ENCODE peak calls at places on chromosomes 4 and X, in five cellular contexts. J, T, L, R and B are unnamed samples.
A peak's percentile ranks its signal among the peaks of the same experiment; 100 is the strongest.

GRCh38 chr4:127880764-127881564 is at the start of gene PLK4:
- DNase-seq in J (peak; percentile 99), T (peak; percentile 93), L (peak; percentile 99), R (peak; percentile 98), B (peak; percentile 96)

GRCh38 chr4:46179356-46179755 is 55.5 kb upstream of the GABRG1 start:
- DNase-seq in J (no peak), T (no peak), L (no peak), R (no peak), B (no peak)

GRCh38 chr4:86730310-86730709 is 118.9 kb downstream of the SLC10A6 start:
- DNase-seq in J (no peak), T (no peak), L (no peak), R (peak; percentile 24), B (no peak)

GRCh38 chrX:153640736-153641574 is 6.0 kb upstream of the DUSP9 start:
- DNase-seq in J (no peak), T (no peak), L (peak; percentile 11), R (peak; percentile 36), B (no peak)

GRCh38 chrX:68682790-68683189 is 35.3 kb downstream of the STARD8 start:
- DNase-seq in J (no peak), T (no peak), L (no peak), R (no peak), B (no peak)

GRCh38 chr4:17780461-17781071 is 855 bp downstream of the FAM184B start:
- DNase-seq in J (peak; percentile 67), T (no peak), L (no peak), R (peak; percentile 2), B (peak; percentile 60)

GRCh38 chr4:146957252-146957651 is 11.6 kb upstream of the TTC29 start:
- DNase-seq in J (peak; percentile 90), T (peak; percentile 69), L (no peak), R (no peak), B (no peak)

GRCh38 chrX:103373581-103373980 is 2.8 kb upstream of the BEX3 start:
- DNase-seq in J (peak; percentile 46), T (no peak), L (no peak), R (no peak), B (no peak)

GRCh38 chrX:153881281-153881680 is 4.7 kb downstream of the L1CAM start:
- DNase-seq in J (no peak), T (no peak), L (no peak), R (no peak), B (no peak)

GRCh38 chr4:22091906-22092305 is 143.3 kb upstream of the KCNIP4 start:
- DNase-seq in J (no peak), T (no peak), L (peak; percentile 45), R (no peak), B (no peak)

GRCh38 chr4:162139412-162139811 is 24.4 kb downstream of the FSTL5 start:
- DNase-seq in J (no peak), T (no peak), L (no peak), R (no peak), B (no peak)

GRCh38 chrX:48695524-48695875 is 1.0 kb upstream of the SUV39H1 start:
- DNase-seq in J (peak; percentile 45), T (peak; percentile 23), L (peak; percentile 53), R (no peak), B (no peak)

GRCh38 chr4:94641702-94642560 is 115.8 kb upstream of the BMPR1B start:
- DNase-seq in J (peak; percentile 76), T (peak; percentile 52), L (no peak), R (no peak), B (no peak)

GRCh38 chr4:26069218-26069617 is 155.2 kb downstream of the SMIM20 start:
- DNase-seq in J (peak; percentile 50), T (no peak), L (peak; percentile 18), R (peak; percentile 78), B (no peak)

GRCh38 chrX:118571829-118572228 is 76.2 kb downstream of the DOCK11 start:
- DNase-seq in J (peak; percentile 5), T (peak; percentile 34), L (no peak), R (no peak), B (no peak)

GRCh38 chrX:48786825-48787538 is 592 bp downstream of the GATA1 start:
- DNase-seq in J (no peak), T (no peak), L (no peak), R (no peak), B (no peak)

GRCh38 chr4:60619531-60620305 is 580.4 kb upstream of the ADGRL3 start:
- DNase-seq in J (no peak), T (no peak), L (no peak), R (no peak), B (no peak)

GRCh38 chrX:36683507-36683906 is 324.7 kb upstream of the FAM47C start:
- DNase-seq in J (no peak), T (no peak), L (no peak), R (no peak), B (no peak)

GRCh38 chr4:142040043-142040442 is 403.7 kb downstream of the IL15 start:
- DNase-seq in J (no peak), T (no peak), L (peak; percentile 16), R (peak; percentile 18), B (no peak)

GRCh38 chr4:4472344-4472958 is 69.4 kb downstream of the STX18 start:
- DNase-seq in J (peak; percentile 46), T (no peak), L (no peak), R (no peak), B (no peak)

GRCh38 chr4:4474496-4474895 is 67.4 kb downstream of the STX18 start:
- DNase-seq in J (no peak), T (no peak), L (no peak), R (no peak), B (no peak)

GRCh38 chr4:4470208-4470607 is 71.6 kb downstream of the STX18 start:
- DNase-seq in J (peak; percentile 62), T (no peak), L (no peak), R (no peak), B (no peak)

GRCh38 chr4:4471195-4471594 is 70.7 kb downstream of the STX18 start:
- DNase-seq in J (no peak), T (no peak), L (no peak), R (no peak), B (no peak)
- H3K27ac ChIP-seq in J (no peak overlapping the region), T (no peak overlapping the region), L (no peak overlapping the region), R (no peak overlapping the region), B (no peak overlapping the region)

DNA sequence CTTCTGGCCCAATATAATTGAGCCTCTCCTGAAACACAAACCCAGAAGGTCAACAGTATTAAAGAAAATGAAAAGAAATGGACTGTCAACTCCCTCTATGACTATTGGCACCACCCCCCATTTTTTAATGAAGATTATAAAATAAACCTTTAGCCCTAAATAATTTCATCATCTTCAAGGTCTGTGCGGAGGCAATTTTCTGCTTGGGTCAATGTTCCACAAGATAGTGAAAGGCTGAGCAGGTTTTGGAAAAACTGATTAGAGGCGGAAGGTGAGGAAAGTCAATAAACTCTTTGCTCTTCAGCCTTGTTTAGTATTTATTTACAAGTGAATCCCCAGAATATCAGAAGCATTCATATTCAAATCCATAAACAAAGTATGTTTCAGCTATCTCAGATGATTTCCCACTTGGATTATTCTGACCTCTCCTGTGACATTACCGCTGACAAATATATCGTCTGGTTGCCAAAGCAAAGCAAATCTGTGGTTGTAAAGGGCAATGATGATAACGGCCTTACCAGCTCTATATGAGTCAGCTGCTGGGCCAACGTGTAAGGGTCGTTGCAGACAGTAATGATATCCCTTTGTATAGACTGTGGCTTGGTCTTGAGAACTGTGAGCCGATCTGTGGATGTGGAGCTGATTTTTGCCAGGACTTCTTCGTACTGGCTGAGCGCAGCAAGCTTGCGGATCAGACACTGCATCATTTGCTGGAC is 24.0 kb downstream of the RASGEF1B start:
- DNase-seq in J (no peak), T (no peak), L (no peak), R (no peak), B (no peak)
- H3K27ac ChIP-seq in J (no peak overlapping the region), T (no peak overlapping the region), L (no peak overlapping the region), R (no peak overlapping the region), B (no peak overlapping the region)

DNA sequence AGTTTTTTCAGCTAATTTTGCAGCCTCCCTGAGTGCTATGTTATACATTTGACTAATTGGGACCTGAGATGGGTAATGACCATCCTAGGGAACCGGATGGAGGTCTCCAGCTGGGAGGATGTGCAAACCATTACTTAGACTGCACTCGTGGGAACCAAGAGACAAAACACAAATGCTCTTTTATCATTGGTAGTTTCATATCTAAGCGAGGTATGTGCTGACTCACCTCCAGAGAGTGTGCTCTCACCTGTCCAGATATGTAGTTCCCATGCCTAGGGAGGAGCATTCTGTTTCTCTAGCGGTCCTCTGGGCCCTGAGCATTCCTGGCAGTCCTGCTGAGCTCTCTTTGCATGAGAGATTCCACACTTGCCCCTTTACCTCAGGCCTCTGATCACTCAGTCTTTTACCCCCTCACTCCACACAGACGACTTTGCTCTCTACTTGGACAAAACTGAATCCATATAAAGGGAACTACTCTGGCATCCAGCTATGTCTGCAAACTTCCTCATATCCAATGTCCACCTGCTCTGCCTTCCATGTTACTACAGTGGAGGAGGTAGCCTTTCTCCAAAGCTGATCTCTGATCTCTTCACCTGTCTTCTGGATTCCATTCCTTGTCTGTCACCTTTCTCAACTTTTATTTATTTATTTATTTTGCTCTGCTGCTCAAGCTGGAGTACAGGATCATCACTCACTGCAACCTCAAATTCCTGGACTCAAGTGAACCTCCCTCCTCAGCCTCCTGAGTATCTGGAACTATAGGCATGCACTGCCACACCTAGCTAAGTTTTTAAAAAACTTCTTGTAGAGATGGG is 88.4 kb downstream of the LRP2BP start:
- DNase-seq in J (no peak), T (no peak), L (no peak), R (peak; percentile 20), B (no peak)
- H3K27ac ChIP-seq in J (peak overlapping the region; percentile 99), T (peak overlapping the region; percentile 45), L (no peak overlapping the region), R (peak overlapping the region; percentile 99), B (peak overlapping the region; percentile 19)

DNA sequence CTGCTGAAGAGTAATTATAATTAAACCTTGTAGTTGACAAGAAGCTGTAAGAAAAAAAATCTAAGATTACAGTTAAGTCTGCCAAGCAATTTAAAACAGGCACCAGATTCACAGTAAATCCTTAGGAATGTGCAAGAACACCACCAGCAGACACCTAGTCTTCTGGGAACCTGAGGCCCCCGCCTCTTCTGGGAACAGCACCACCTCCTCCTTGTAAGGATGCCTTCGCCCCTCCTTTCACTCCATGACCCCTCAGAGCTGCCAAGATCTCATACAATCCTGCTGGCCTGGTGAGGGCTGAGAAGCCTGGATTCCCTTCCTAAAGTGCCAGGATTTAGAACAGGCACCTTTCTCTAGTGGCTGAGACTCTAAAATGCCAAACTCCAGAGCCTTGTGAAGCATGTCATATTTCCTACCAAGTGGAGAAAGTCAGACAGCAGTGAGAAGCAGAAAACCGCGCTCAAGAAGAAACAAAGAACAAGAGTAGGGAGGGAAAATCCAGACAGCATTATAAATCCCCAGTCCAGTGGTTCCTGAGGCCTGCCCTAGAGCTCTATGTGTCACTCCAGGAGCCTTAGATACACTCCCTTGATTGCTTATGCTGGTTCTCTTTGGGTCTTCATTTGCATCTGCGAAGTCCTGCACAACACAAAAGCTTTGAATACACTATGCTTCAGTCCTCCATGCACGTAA is 166.4 kb downstream of the TSPAN5 start:
- DNase-seq in J (peak; percentile 52), T (no peak), L (no peak), R (peak; percentile 26), B (no peak)
- H3K27ac ChIP-seq in J (peak overlapping the region; percentile 54), T (peak overlapping the region; percentile 66), L (no peak overlapping the region), R (peak overlapping the region; percentile 64), B (no peak overlapping the region)

DNA sequence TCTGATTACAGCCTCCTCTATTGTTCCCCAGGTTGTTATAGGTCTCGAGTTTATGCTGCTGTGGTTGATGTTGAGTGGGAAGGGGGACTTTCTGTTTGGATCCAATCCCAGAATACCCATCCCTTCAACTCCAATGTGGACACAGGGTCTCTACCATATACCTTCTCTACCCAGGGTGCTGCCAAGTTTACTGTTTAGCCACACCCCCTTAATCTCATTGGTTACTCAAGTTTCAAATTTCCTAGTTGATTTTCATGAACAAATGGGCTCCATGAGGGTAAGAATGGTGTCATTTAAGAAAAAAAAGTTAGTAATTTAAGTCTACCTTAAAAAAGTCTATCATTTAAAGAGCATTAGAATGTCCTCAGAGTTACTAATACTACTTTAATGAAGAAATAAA is 3.6 kb upstream of the SPP1 start:
- DNase-seq in J (no peak), T (no peak), L (no peak), R (no peak), B (no peak)
- H3K27ac ChIP-seq in J (no peak overlapping the region), T (no peak overlapping the region), L (no peak overlapping the region), R (no peak overlapping the region), B (no peak overlapping the region)